ENCODE peak calls at places on chromosomes 12 and 14, in nine cellular contexts. One of them, this sample, is unnamed.

GRCh38 chr12:89351489-89352241 is 636 bp downstream of the DUSP6 start:
- DNase-seq in lower leg skin: no peak
- DNase-seq in neural progenitor cell: no peak
- DNase-seq in A549: peak; percentile 54
- DNase-seq in mesendoderm: no peak
- DNase-seq in AG09309: no peak
- DNase-seq in NCI-H1105 treated with DMSO at 0.1 percent for 48 hours: peak; percentile 42
- DNase-seq in stimulated activated CD8-positive, alpha-beta memory T cell treated with anti-CD3 and anti-CD28 coated beads, Interleukin-15, amount 100 ng/mL, for 24 hours: peak; percentile 17
- DNase-seq in GM12891: peak; percentile 19
- DNase-seq in this sample: peak; percentile 3

GRCh38 chr14:104218361-104219180 is 80.2 kb downstream of the KIF26A start:
- DNase-seq in lower leg skin: no peak
- DNase-seq in neural progenitor cell: no peak
- DNase-seq in A549: no peak
- DNase-seq in mesendoderm: no peak
- DNase-seq in AG09309: no peak
- DNase-seq in NCI-H1105 treated with DMSO at 0.1 percent for 48 hours: no peak
- DNase-seq in stimulated activated CD8-positive, alpha-beta memory T cell treated with anti-CD3 and anti-CD28 coated beads, Interleukin-15, amount 100 ng/mL, for 24 hours: no peak
- DNase-seq in GM12891: no peak
- DNase-seq in this sample: no peak

GRCh38 chr14:89941830-89942377 is 12.6 kb downstream of the EFCAB11 start:
- DNase-seq in lower leg skin: no peak
- DNase-seq in neural progenitor cell: no peak
- DNase-seq in A549: no peak
- DNase-seq in mesendoderm: no peak
- DNase-seq in AG09309: no peak
- DNase-seq in NCI-H1105 treated with DMSO at 0.1 percent for 48 hours: no peak
- DNase-seq in stimulated activated CD8-positive, alpha-beta memory T cell treated with anti-CD3 and anti-CD28 coated beads, Interleukin-15, amount 100 ng/mL, for 24 hours: no peak
- DNase-seq in GM12891: no peak
- DNase-seq in this sample: no peak

GRCh38 chr12:94290353-94290752 is 142.0 kb downstream of the PLXNC1 start:
- DNase-seq in lower leg skin: no peak
- DNase-seq in neural progenitor cell: peak; percentile 65
- DNase-seq in A549: no peak
- DNase-seq in mesendoderm: peak; percentile 58
- DNase-seq in AG09309: no peak
- DNase-seq in NCI-H1105 treated with DMSO at 0.1 percent for 48 hours: no peak
- DNase-seq in stimulated activated CD8-positive, alpha-beta memory T cell treated with anti-CD3 and anti-CD28 coated beads, Interleukin-15, amount 100 ng/mL, for 24 hours: no peak
- DNase-seq in GM12891: no peak
- DNase-seq in this sample: no peak

GRCh38 chr12:4829793-4830162 is 79.9 kb upstream of the KCNA1 start:
- DNase-seq in lower leg skin: no peak
- DNase-seq in neural progenitor cell: no peak
- DNase-seq in A549: no peak
- DNase-seq in mesendoderm: no peak
- DNase-seq in AG09309: no peak
- DNase-seq in NCI-H1105 treated with DMSO at 0.1 percent for 48 hours: peak; percentile 68
- DNase-seq in stimulated activated CD8-positive, alpha-beta memory T cell treated with anti-CD3 and anti-CD28 coated beads, Interleukin-15, amount 100 ng/mL, for 24 hours: no peak
- DNase-seq in GM12891: no peak
- DNase-seq in this sample: no peak

GRCh38 chr12:65005716-65006115 is 115.4 kb downstream of the WIF1 start:
- DNase-seq in lower leg skin: no peak
- DNase-seq in neural progenitor cell: no peak
- DNase-seq in A549: no peak
- DNase-seq in mesendoderm: no peak
- DNase-seq in AG09309: no peak
- DNase-seq in NCI-H1105 treated with DMSO at 0.1 percent for 48 hours: no peak
- DNase-seq in stimulated activated CD8-positive, alpha-beta memory T cell treated with anti-CD3 and anti-CD28 coated beads, Interleukin-15, amount 100 ng/mL, for 24 hours: no peak
- DNase-seq in GM12891: no peak
- DNase-seq in this sample: no peak

GRCh38 chr14:54805521-54806322 is 96.9 kb downstream of the GCH1 start:
- DNase-seq in lower leg skin: peak; percentile 97
- DNase-seq in neural progenitor cell: peak; percentile 93
- DNase-seq in A549: peak; percentile 82
- DNase-seq in mesendoderm: peak; percentile 92
- DNase-seq in AG09309: peak; percentile 35
- DNase-seq in NCI-H1105 treated with DMSO at 0.1 percent for 48 hours: peak; percentile 79
- DNase-seq in stimulated activated CD8-positive, alpha-beta memory T cell treated with anti-CD3 and anti-CD28 coated beads, Interleukin-15, amount 100 ng/mL, for 24 hours: peak; percentile 70
- DNase-seq in GM12891: peak; percentile 62
- DNase-seq in this sample: peak; percentile 73

GRCh38 chr12:12399161-12399560 is 42.3 kb downstream of the BORCS5 start:
- DNase-seq in lower leg skin: no peak
- DNase-seq in neural progenitor cell: no peak
- DNase-seq in A549: no peak
- DNase-seq in mesendoderm: no peak
- DNase-seq in AG09309: no peak
- DNase-seq in NCI-H1105 treated with DMSO at 0.1 percent for 48 hours: no peak
- DNase-seq in stimulated activated CD8-positive, alpha-beta memory T cell treated with anti-CD3 and anti-CD28 coated beads, Interleukin-15, amount 100 ng/mL, for 24 hours: no peak
- DNase-seq in GM12891: no peak
- DNase-seq in this sample: no peak

GRCh38 chr14:105075364-105076295 is 10.4 kb upstream of the GPR132 start:
- DNase-seq in lower leg skin: peak; percentile 92
- DNase-seq in neural progenitor cell: peak; percentile 74
- DNase-seq in A549: no peak
- DNase-seq in mesendoderm: peak; percentile 70
- DNase-seq in AG09309: no peak
- DNase-seq in NCI-H1105 treated with DMSO at 0.1 percent for 48 hours: peak; percentile 47
- DNase-seq in stimulated activated CD8-positive, alpha-beta memory T cell treated with anti-CD3 and anti-CD28 coated beads, Interleukin-15, amount 100 ng/mL, for 24 hours: no peak
- DNase-seq in GM12891: peak; percentile 95
- DNase-seq in this sample: no peak